ENCODE peak calls at places on chromosomes 6 and 20, in four cellular contexts. X is H1, T is HepG2, M is GM12878. I is an unnamed sample.

GRCh38 chr6:28923318-28924102 is at the start of gene TRIM27:
- DNase-seq in X (peak; percentile 88), T (peak; percentile 88), M (peak; percentile 34), I (peak; percentile 80)

GRCh38 chr6:144036064-144036873 is 28.2 kb upstream of the PLAGL1 start:
- DNase-seq in X (no peak), T (peak; percentile 21), M (no peak), I (no peak)

GRCh38 chr6:6152060-6152459 is 145.3 kb upstream of the NRN1 start:
- DNase-seq in X (no peak), T (no peak), M (no peak), I (no peak)

GRCh38 chr6:119966484-119966883 is 616.9 kb upstream of the MAN1A1 start:
- DNase-seq in X (peak; percentile 83), T (peak; percentile 14), M (no peak), I (no peak)

GRCh38 chr6:158322724-158323560 is 10.7 kb downstream of the TULP4 start:
- DNase-seq in X (no peak), T (peak; percentile 97), M (peak; percentile 45), I (no peak)

GRCh38 chr20:53032021-53033001 is 60.2 kb downstream of the TSHZ2 start:
- DNase-seq in X (no peak), T (no peak), M (no peak), I (no peak)

GRCh38 chr20:47349365-47350180 is 6.9 kb downstream of the ZMYND8 start:
- DNase-seq in X (no peak), T (no peak), M (no peak), I (no peak)

GRCh38 chr6:22929228-22929627 is 359.9 kb downstream of the HDGFL1 start:
- DNase-seq in X (no peak), T (no peak), M (no peak), I (no peak)

GRCh38 chr6:42914546-42914945 is 1.3 kb upstream of the PTCRA start:
- DNase-seq in X (no peak), T (no peak), M (no peak), I (no peak)
- TF ChIP-seq ZNF274 in X (no peak), T (no peak), M (no peak), I (no peak)

GRCh38 chr6:27470023-27470422 is 2.9 kb downstream of the ZNF184 start:
- DNase-seq in X (no peak), T (no peak), M (no peak), I (no peak)

GRCh38 chr6:27471365-27472115 is 1.4 kb downstream of the ZNF184 start:
- DNase-seq in X (no peak), T (no peak), M (no peak), I (no peak)

GRCh38 chr6:27474172-27474465 is 1.2 kb upstream of the ZNF184 start:
- DNase-seq in X (no peak), T (no peak), M (no peak), I (no peak)

GRCh38 chr6:27472617-27473400 is at the start of gene ZNF184:
- DNase-seq in X (peak; percentile 92), T (peak; percentile 99), M (peak; percentile 89), I (peak; percentile 92)

DNA sequence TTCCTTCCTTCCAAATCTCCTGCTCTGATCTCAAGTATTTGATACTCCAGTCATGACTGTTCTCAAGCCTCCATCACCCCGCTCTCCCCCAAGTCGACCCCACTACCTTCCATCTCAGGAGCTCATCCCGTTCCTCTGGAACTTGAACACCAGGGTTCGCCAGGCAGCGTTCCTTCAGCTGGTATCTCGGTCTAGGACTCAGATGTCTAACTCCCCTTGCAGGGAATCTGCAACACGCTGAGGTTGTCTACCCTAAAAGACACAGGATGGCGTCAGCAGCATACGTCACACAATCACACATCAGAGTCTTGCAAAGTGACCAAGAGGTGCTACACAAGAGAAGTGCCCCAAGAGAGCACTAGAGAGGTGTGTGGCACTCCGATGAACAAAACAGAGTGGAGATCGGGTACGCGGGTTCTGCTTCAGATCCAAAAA is 706 bp downstream of the ZNF184 start:
- DNase-seq in X (no peak), T (peak; percentile 62), M (peak; percentile 62), I (no peak)
- TF ChIP-seq SUZ12 in X (no peak), T (no peak), M (no peak), I (no peak)

DNA sequence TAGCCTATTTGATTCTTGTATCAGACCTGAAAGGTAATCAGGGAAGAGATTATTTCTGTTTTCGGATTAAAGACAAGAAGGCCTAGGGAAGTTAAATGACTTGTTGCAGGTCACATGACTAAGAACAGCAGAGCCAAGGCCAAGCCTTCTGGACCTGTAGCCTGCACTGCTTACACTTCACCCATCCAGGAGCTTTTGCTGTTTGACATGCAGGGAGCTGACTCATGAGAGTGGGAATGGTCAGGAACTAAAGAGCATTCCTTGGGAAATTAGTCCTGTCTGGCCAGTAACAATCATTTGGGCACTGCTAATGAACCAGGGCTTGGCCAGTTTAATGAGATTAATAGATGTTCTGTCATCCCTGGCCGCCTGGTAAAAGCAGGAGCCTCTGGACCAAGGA is 46.8 kb downstream of the EIF2S2 start:
- DNase-seq in X (no peak), T (no peak), M (no peak), I (no peak)
- TF ChIP-seq ZNF274 in X (no peak), T (no peak), M (no peak), I (no peak)

DNA sequence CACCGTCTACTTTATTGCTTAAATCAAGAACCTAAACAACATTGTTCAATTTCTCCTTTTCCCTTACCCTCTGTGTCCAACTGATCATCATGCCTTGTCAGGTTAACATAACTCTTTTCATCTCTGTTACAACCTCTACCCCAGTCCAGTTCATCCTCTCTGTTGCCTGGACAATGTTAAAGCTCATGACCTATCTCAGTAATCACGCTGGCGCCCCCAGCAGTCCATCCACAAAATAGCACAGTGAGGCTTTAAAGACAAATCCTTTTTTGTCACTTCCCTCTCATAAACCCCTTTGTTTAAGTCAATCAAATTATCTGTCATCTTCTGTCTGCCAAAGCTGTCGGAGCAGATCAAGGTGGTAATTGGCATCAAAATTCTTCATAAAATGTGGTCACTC is 140.1 kb downstream of the QKI start:
- DNase-seq in X (peak; percentile 76), T (peak; percentile 66), M (no peak), I (no peak)
- TF ChIP-seq SUZ12 in X (no peak), T (no peak), M (no peak), I (no peak)

I was measured in NT2/D1.